ENCODE peak calls at places on chromosomes 13 and 19, in five cellular contexts. N, Y, B, I and R are unnamed samples.

GRCh38 chr13:79459906-79460305 is 21.0 kb upstream of the NDFIP2 start:
- DNase-seq in N (no peak), Y (no peak), B (no peak), I (no peak), R (no peak)

GRCh38 chr13:77611068-77611467 is 75.6 kb downstream of the SCEL start:
- DNase-seq in N (no peak), Y (no peak), B (no peak), I (no peak), R (no peak)

GRCh38 chr19:3338541-3339181 is 27.7 kb upstream of the NFIC start:
- DNase-seq in N (peak), Y (peak), B (peak), I (peak), R (peak)

GRCh38 chr13:35279500-35279899 is 197.0 kb downstream of the MAB21L1 start:
- DNase-seq in N (no peak), Y (no peak), B (no peak), I (no peak), R (no peak)

GRCh38 chr13:38990693-38991092 is at the start of gene STOML3:
- DNase-seq in N (no peak), Y (no peak), B (no peak), I (no peak), R (no peak)

GRCh38 chr13:94656766-94657165 is 55.1 kb downstream of the GPR180 start:
- DNase-seq in N (no peak), Y (no peak), B (no peak), I (no peak), R (no peak)

GRCh38 chr13:48221301-48222190 is 11.5 kb upstream of the ITM2B start:
- DNase-seq in N (peak), Y (no peak), B (no peak), I (no peak), R (peak)

GRCh38 chr13:105442941-105443340 is 1092.5 kb downstream of the EFNB2 start:
- DNase-seq in N (no peak), Y (no peak), B (no peak), I (no peak), R (no peak)

GRCh38 chr13:46614582-46614981 is 61.6 kb downstream of the LRCH1 start:
- DNase-seq in N (no peak), Y (no peak), B (no peak), I (no peak), R (no peak)

GRCh38 chr13:51980918-51981317 is 30.3 kb downstream of the ATP7B start:
- DNase-seq in N (no peak), Y (no peak), B (no peak), I (no peak), R (no peak)

GRCh38 chr13:114015608-114016295 is 41.9 kb upstream of the C13orf46 start:
- DNase-seq in N (no peak), Y (peak), B (peak), I (no peak), R (no peak)

GRCh38 chr13:48594080-48594815 is 59.5 kb upstream of the CYSLTR2 start:
- DNase-seq in N (no peak), Y (no peak), B (no peak), I (no peak), R (no peak)

GRCh38 chr13:51895906-51896888 is 34.4 kb downstream of the CCDC70 start:
- DNase-seq in N (no peak), Y (peak), B (peak), I (no peak), R (peak)

GRCh38 chr19:50567052-50567841 is 988 bp downstream of the LRRC4B start:
- DNase-seq in N (no peak), Y (no peak), B (no peak), I (no peak), R (no peak)

GRCh38 chr19:36604656-36605100 is 435 bp upstream of the ZNF382 start:
- DNase-seq in N (no peak), Y (peak), B (peak), I (peak), R (peak)

GRCh38 chr13:31032574-31033095 is 100.2 kb downstream of the TEX26 start:
- DNase-seq in N (no peak), Y (no peak), B (no peak), I (no peak), R (no peak)

GRCh38 chr19:31342926-31343325 is 6.3 kb downstream of the TSHZ3 start:
- DNase-seq in N (no peak), Y (no peak), B (no peak), I (no peak), R (no peak)

GRCh38 chr19:29303707-29304090 is 90.7 kb upstream of the UQCRFS1 start:
- DNase-seq in N (no peak), Y (no peak), B (no peak), I (no peak), R (no peak)

GRCh38 chr13:44972956-44973581 is 16.2 kb downstream of the NUFIP1 start:
- DNase-seq in N (no peak), Y (no peak), B (no peak), I (no peak), R (peak)

GRCh38 chr19:4368128-4368820 is 24.9 kb downstream of the MPND start:
- DNase-seq in N (no peak), Y (no peak), B (peak), I (peak), R (no peak)

GRCh38 chr19:4369888-4370260 is 26.5 kb downstream of the MPND start:
- DNase-seq in N (no peak), Y (peak), B (no peak), I (peak), R (no peak)

GRCh38 chr19:4367781-4368127 is 24.4 kb downstream of the MPND start:
- DNase-seq in N (no peak), Y (no peak), B (no peak), I (no peak), R (no peak)

GRCh38 chr19:4370418-4371041 is 27.2 kb downstream of the MPND start:
- DNase-seq in N (no peak), Y (no peak), B (no peak), I (no peak), R (no peak)

DNA sequence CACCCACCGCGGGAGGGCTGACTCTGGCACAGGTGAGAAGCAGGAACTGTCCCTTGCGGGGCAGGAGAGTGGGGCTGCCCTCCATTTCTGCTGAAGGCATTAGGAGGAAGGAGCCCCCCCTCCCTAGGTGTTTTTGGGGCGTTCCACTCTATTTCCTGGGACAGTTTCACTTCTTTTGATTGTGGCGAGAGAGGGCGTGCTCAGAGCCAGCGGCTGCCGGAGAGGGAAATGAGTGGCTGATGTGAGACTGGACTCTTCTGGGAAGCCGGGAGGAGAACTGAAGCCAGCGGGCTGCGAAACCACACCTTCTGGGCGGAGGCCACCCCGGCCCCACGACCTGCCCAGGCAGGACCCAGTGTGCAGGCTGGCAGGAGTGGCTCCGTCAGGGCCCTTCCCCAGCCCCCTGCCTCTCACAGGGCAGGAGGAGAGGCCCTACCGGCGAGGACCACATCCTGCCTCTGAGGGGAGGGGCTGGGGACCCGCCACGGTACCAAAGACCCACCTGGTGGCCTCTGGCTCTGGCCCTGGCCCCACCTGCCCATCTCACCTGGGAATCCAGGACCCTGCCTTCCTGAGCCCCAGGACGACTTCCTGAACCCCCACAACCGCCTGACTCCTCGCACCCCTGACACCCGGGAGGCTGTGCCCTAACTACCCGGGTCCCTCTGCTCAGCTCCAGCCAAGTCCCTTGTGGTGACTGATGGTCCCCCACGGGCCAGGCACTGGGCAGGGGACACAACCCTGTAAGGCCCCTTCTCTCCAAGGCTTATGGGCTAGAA is 25.9 kb downstream of the MPND start:
- DNase-seq in N (no peak), Y (peak), B (peak), I (peak), R (no peak)
- H3K4me3 ChIP-seq in N (no peak), Y (peak), B (no peak), I (peak), R (no peak)

DNA sequence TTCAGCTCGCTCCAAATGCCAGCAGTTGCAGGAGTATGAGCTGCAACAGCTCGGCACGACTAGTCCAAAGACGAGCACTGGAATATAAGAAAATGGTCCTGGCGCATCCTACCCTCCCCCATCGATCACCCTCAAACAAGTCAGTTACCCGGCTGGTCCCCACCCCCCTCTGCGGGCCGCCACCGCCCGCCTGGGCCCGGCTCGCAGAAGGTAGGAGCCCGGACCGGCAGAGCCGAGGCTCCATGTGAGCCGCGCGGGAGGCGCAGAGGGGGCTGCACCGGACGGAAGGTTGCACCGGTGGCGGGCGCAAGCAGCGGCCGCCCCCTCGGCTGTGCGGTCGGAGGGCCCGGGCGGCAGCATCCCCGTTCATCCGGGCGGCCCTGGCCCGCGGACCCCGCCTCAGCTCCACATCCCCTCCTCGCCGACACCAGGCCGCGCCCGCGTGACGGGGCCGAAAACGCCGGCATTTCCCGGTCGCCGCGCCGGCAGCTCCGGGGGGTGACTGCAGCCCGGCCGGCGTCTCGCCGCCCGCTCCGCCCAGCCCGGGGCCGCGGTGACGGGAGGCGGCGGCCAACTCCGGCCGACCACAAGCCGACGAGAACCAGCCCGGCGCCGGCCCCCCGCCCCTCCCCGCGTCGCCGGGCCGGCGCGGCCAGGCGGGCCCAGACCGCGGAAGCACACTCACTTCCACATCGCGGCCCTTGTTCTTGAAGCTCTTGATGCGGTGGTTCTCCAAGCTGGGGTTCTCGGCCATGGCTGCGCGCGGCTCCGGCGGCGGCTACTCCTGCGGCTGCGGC is 531 bp downstream of the KPNA3 start:
- DNase-seq in N (peak), Y (peak), B (peak), I (peak), R (peak)
- TF ChIP-seq POLR2A in N (no peak), Y (no peak), B (no peak), I (peak), R (peak)

DNA sequence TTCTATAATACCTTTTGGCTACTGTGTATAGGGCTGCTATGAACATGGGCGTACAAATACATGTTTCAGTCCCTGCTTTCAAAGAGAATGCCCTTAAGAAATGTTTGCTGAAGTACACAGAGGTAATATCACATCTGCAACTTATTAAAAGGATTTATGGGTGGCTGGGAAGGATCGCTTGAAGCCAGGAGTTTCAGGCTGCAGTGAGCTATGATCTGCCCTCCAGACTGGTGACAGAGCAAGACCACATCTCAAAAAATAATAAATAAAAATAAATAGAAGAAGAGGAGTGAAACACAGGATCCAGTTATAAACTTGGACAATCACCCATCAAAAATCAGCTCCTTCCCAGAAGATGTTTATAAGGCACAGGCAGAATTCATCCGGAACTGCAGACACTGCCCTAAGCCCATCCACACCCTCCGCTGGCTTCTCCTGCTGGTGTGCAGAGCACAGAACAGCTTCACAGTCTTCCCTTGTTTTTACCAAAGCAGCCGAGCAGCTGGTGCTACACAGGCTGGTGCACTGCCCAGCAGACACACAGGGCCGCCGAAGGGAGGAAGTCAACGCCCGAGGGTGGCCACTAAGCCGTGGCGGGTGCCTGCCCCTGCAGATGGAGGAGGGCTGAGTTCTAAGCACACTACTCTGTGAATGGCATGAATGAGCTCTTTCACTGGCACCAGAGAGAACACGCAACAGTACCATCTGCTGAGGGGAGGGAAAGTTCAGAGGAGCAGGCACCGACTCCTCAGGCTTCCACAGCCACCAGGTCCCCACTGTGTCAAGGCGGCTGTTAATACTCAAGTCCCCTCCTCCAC is 44.0 kb downstream of the BRD4 start:
- DNase-seq in N (no peak), Y (no peak), B (peak), I (peak), R (peak)
- H3K4me3 ChIP-seq in N (no peak), Y (no peak), B (no peak), I (no peak), R (no peak)

DNA sequence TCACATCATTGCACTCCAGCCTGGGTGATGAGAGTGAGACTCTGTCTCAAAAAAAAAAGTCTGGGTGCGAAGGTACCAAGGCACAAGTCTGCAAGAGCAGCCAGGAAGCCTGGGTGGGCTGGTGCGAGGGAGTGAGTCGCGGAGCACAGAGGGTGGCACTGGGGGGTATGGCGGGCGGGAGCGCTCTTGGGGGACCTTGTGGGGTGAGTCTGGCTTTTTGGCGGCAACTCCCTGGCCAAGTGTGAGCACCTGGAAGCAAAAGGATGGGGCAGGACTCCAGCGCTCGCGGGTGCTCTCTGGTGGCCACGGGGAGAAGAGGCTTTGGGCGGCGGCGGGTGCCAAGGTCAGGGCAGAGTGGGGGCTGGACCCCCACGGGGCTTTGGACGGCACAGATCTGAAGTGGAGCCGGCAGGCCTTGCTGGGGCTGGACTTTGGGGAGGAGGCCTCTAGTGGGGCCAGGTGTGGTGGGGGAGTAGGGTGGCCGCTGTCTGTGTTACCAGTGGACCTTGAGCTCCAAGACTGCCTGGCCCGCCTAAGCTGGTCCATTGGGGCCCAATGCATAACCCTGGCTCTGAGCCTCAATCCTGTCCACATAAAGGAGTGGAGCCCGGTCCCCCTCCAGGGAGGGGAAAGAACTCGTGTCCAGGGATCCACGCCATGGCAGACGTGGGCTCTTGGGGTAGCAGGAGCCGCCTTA is 1.6 kb downstream of the P2RY11 start:
- DNase-seq in N (no peak), Y (peak), B (no peak), I (peak), R (peak)
- TF ChIP-seq POLR2A in N (no peak), Y (no peak), B (no peak), I (no peak), R (peak)

GRCh38 chr13:110282316-110282841 is 24.6 kb downstream of the COL4A1 start:
- DNase-seq in N (no peak), Y (no peak), B (peak), I (no peak), R (no peak)

GRCh38 chr13:110280231-110280813 is 26.6 kb downstream of the COL4A1 start:
- DNase-seq in N (no peak), Y (no peak), B (no peak), I (no peak), R (no peak)

GRCh38 chr13:110280996-110281688 is 25.8 kb downstream of the COL4A1 start:
- DNase-seq in N (no peak), Y (peak), B (no peak), I (no peak), R (no peak)

GRCh38 chr13:110279684-110280083 is 27.3 kb downstream of the COL4A1 start:
- DNase-seq in N (no peak), Y (no peak), B (no peak), I (no peak), R (no peak)

GRCh38 chr13:110281736-110282135 is 25.2 kb downstream of the COL4A1 start:
- DNase-seq in N (no peak), Y (no peak), B (no peak), I (no peak), R (no peak)
- H3K4me3 ChIP-seq in N (no peak), Y (no peak), B (no peak), I (no peak), R (no peak)

GRCh38 chr19:4361152-4362037 is 18.0 kb downstream of the MPND start:
- DNase-seq in N (peak), Y (no peak), B (no peak), I (no peak), R (no peak)
- TF ChIP-seq POLR2A in N (no peak), Y (no peak), B (no peak), I (no peak), R (no peak)

DNA sequence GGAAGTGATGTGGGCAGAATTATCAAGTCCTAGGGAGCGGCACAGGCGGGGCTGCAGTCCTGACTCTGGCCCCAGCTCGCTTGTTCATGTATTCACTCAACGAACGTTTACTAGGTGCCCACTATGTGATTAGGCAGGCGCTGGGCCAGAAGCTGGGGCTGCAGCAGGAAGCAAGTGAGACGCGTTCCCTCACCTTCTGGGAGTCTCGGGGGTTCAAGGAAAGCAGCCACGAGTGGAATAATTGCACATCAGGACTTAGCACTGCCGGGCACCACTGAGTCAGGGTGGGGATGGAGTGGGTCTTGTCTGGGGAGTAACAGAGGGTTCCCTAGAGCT is 2.5 kb upstream of the LMTK3 start:
- DNase-seq in N (no peak), Y (no peak), B (no peak), I (no peak), R (no peak)
- H3K4me3 ChIP-seq in N (no peak), Y (no peak), B (no peak), I (no peak), R (peak)

GRCh38 chr19:23914402-23915286 is at the start of gene ZNF726:
- DNase-seq in N (peak), Y (peak), B (peak), I (peak), R (peak)
- TF ChIP-seq POLR2A in N (no peak), Y (no peak), B (no peak), I (no peak), R (peak)

DNA sequence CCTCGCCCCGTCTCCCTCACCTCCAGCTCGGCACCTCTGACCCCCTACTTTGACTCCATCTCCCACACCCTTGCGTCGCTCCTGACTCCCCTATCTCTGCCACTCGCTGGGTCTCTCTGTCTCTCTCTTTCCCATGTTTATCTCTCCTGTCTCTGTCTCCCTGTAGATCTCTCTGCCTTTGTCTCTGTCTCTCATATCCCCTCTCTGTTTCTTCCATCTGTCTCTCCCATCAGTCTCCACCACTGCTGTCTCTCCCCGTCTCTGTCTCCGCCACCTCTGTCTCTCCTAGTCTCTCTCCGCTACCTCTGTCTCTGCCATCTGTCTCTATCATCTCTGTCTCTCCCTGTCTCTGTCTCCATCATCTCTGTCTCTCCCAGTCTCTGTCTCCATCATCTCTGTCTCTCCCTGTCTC is 12.4 kb upstream of the BBC3 start:
- DNase-seq in N (no peak), Y (no peak), B (no peak), I (no peak), R (no peak)
- H3K4me3 ChIP-seq in N (no peak), Y (peak), B (no peak), I (peak), R (peak)

GRCh38 chr19:18083929-18084684 is 2.6 kb downstream of the IL12RB1 start:
- DNase-seq in N (no peak), Y (no peak), B (no peak), I (no peak), R (no peak)

GRCh38 chr19:18085702-18086457 is 854 bp downstream of the IL12RB1 start:
- DNase-seq in N (no peak), Y (no peak), B (no peak), I (no peak), R (no peak)

GRCh38 chr19:18090545-18091216 is 3.9 kb upstream of the IL12RB1 start:
- DNase-seq in N (no peak), Y (no peak), B (no peak), I (no peak), R (no peak)

GRCh38 chr19:18089726-18090125 is 3.0 kb upstream of the IL12RB1 start:
- DNase-seq in N (no peak), Y (no peak), B (no peak), I (no peak), R (no peak)

GRCh38 chr19:18086590-18087138 is at the start of gene IL12RB1:
- DNase-seq in N (no peak), Y (peak), B (no peak), I (peak), R (peak)
- TF ChIP-seq POLR2A in N (no peak), Y (no peak), B (no peak), I (no peak), R (no peak)